ENCODE peak calls at places on chromosomes 11 and 22, in nine cellular contexts. G is HFF-Myc, V is hepatocyte, E is psoas muscle, F is cardiac fibroblast, A is tibial artery, D is H7, O is GM06990, Y is fibroblast of villous mesenchyme. H is an unnamed sample.

GRCh38 chr11:35786918-35787557 is 124.5 kb downstream of the TRIM44 start:
- DNase-seq in G (peak), V (no peak), E (no peak), F (peak), A (no peak), D (no peak), O (no peak), Y (peak), H (peak)

GRCh38 chr11:88050247-88050646 is 125.0 kb downstream of the RAB38 start:
- DNase-seq in G (no peak), V (no peak), E (no peak), F (no peak), A (no peak), D (no peak), O (no peak), Y (no peak), H (no peak)

GRCh38 chr11:10633261-10633660 is 60.3 kb downstream of the IRAG1 start:
- DNase-seq in G (no peak), V (no peak), E (no peak), F (no peak), A (no peak), D (no peak), O (no peak), Y (no peak), H (no peak)

GRCh38 chr11:4626207-4627105 is 10.8 kb upstream of the OR51D1 start:
- DNase-seq in G (peak), V (peak), E (no peak), F (peak), A (peak), D (peak), O (peak), Y (peak), H (peak)

GRCh38 chr11:32302826-32303225 is 132.5 kb downstream of the WT1 start:
- DNase-seq in G (no peak), V (no peak), E (no peak), F (no peak), A (no peak), D (no peak), O (no peak), Y (no peak), H (no peak)

GRCh38 chr11:2980168-2980840 is 11.8 kb downstream of the NAP1L4 start:
- DNase-seq in G (no peak), V (no peak), E (no peak), F (no peak), A (no peak), D (no peak), O (no peak), Y (no peak), H (no peak)

GRCh38 chr11:2916892-2917645 is 12.2 kb downstream of the PHLDA2 start:
- DNase-seq in G (no peak), V (no peak), E (no peak), F (no peak), A (no peak), D (peak), O (no peak), Y (no peak), H (no peak)

GRCh38 chr11:2701898-2702434 is 2.2 kb upstream of the KCNQ1OT1 start:
- DNase-seq in G (no peak), V (no peak), E (no peak), F (no peak), A (no peak), D (no peak), O (no peak), Y (no peak), H (no peak)

GRCh38 chr11:69985654-69986420 is 92.3 kb upstream of the ANO1 start:
- DNase-seq in G (no peak), V (peak), E (no peak), F (no peak), A (no peak), D (peak), O (no peak), Y (no peak), H (no peak)

GRCh38 chr11:48066881-48067800 is 86.8 kb downstream of the PTPRJ start:
- DNase-seq in G (no peak), V (no peak), E (no peak), F (no peak), A (no peak), D (peak), O (no peak), Y (no peak), H (no peak)

GRCh38 chr11:126413843-126414405 is 58.4 kb downstream of the ST3GAL4 start:
- DNase-seq in G (no peak), V (no peak), E (no peak), F (no peak), A (no peak), D (no peak), O (no peak), Y (no peak), H (no peak)

GRCh38 chr11:10107522-10107921 is 186.5 kb downstream of the SBF2 start:
- DNase-seq in G (no peak), V (no peak), E (no peak), F (no peak), A (no peak), D (no peak), O (no peak), Y (no peak), H (no peak)

GRCh38 chr22:43955040-43955882 is at the start of gene SAMM50:
- DNase-seq in G (peak), V (peak), E (peak), F (peak), A (peak), D (peak), O (peak), Y (peak), H (peak)
- H3K4me3 ChIP-seq in G (peak), V (peak), E (peak), F (peak), A (peak), D (peak), O (peak), Y (peak), H (peak)

DNA sequence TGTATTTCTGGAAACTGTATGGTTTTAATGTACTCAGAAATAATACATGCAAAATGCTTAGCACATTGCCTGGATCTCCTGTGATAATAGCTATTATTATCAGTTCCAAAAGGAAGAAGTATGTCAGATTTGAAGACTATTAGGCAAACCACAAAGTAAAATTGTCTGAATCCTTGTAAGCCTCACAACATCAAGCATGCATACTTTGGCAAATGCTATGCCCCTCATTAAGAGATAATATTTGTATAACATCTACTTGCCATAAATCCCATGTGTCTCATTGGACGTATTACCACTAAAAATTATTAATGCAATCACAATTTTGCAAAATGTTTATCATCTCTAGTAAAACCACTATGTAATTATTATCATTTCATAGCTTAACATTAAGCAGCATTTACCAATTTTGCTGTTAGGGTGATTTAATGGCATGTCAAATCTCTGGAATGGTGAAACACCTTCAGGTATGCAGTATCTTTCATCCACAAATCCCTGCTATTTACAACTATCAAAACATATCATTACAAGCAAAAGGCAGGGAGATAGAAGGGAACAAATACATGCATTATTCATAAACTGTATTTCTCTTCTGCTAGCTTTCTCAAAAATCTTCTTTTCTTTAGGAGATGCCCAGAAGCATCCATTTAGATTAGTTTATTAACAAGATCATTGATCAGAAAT is 974.6 kb upstream of the RAG2 start:
- DNase-seq in G (no peak), V (no peak), E (no peak), F (no peak), A (no peak), D (no peak), O (no peak), Y (no peak), H (no peak)
- H3K4me3 ChIP-seq in G (no peak), V (no peak), E (no peak), F (no peak), A (no peak), D (no peak), O (no peak), Y (no peak), H (no peak)

GRCh38 chr11:44304091-44305084 is 5.6 kb downstream of the ALX4 start:
- DNase-seq in G (no peak), V (no peak), E (no peak), F (no peak), A (no peak), D (peak), O (no peak), Y (no peak), H (no peak)

GRCh38 chr11:44300881-44301855 is 8.8 kb downstream of the ALX4 start:
- DNase-seq in G (no peak), V (no peak), E (no peak), F (peak), A (no peak), D (no peak), O (no peak), Y (no peak), H (no peak)

GRCh38 chr11:44305149-44305642 is 4.7 kb downstream of the ALX4 start:
- DNase-seq in G (no peak), V (no peak), E (no peak), F (no peak), A (no peak), D (no peak), O (no peak), Y (no peak), H (no peak)

GRCh38 chr11:44301856-44302231 is 8.1 kb downstream of the ALX4 start:
- DNase-seq in G (no peak), V (no peak), E (no peak), F (peak), A (no peak), D (peak), O (no peak), Y (no peak), H (no peak)

DNA sequence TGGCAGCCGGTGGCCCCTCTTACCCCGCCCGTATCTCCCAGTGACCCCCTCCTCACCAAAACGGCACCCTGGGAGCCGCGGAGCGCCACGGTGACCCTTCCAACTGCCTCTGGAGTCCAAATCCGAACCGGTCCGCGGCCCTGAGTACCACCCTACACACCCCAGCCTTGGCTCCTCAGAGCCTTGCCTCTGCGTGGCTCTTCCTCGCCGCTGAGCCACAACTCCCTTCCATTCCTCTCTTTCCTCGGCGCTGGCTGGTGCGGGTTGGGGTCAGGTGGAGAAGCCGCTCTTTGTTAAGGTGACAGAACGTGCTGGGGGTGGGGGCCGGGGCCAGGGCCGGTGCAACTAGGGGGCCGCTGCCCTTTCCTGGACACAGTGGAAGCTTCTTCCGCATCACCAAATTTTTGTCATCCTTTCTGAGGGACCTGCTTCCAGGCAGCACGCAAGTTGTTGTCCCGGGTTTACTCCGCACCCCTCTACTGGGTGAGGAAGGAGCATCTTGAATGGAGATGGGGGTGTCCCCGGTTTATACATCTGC is 6.5 kb downstream of the ALX4 start:
- DNase-seq in G (no peak), V (no peak), E (no peak), F (no peak), A (no peak), D (peak), O (no peak), Y (no peak), H (no peak)
- H3K4me3 ChIP-seq in G (no peak), V (no peak), E (no peak), F (no peak), A (no peak), D (no peak), O (no peak), Y (no peak), H (no peak)

GRCh38 chr11:65871811-65872548 is 620 bp downstream of the EFEMP2 start:
- DNase-seq in G (no peak), V (peak), E (no peak), F (peak), A (no peak), D (peak), O (no peak), Y (no peak), H (peak)
- H3K4me3 ChIP-seq in G (peak), V (peak), E (peak), F (peak), A (peak), D (peak), O (no peak), Y (peak), H (peak)

GRCh38 chr11:913043-913442 is 2.4 kb upstream of the CHID1 start:
- DNase-seq in G (no peak), V (no peak), E (no peak), F (no peak), A (no peak), D (no peak), O (no peak), Y (no peak), H (no peak)

GRCh38 chr11:910589-911030 is at the start of gene CHID1:
- DNase-seq in G (no peak), V (peak), E (peak), F (peak), A (peak), D (peak), O (peak), Y (peak), H (peak)

GRCh38 chr11:911031-911889 is 650 bp upstream of the CHID1 start:
- DNase-seq in G (no peak), V (peak), E (peak), F (peak), A (peak), D (peak), O (no peak), Y (peak), H (peak)

GRCh38 chr11:912266-912665 is 1.7 kb upstream of the CHID1 start:
- DNase-seq in G (no peak), V (no peak), E (no peak), F (no peak), A (no peak), D (peak), O (no peak), Y (no peak), H (no peak)

DNA sequence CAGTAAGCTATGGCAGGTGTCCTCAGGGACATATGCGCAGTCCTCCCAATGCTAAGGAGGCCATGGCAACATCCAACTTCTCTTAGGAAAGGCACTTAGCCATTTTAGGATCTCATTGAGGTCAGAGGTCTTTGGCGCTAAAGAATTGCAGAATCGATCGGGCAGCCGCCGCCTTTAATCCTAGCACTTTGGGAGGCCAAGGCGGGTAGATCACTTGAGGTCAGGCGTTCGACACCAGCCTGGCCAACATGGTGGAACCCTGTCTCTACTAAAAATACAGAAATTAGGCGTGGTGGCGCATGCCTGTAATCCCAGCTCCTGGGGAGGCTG is 1.2 kb upstream of the CHID1 start:
- DNase-seq in G (no peak), V (no peak), E (no peak), F (no peak), A (no peak), D (no peak), O (no peak), Y (no peak), H (no peak)
- H3K4me3 ChIP-seq in G (peak), V (no peak), E (peak), F (peak), A (peak), D (no peak), O (peak), Y (peak), H (peak)

H was measured in foreskin fibroblast.